ENCODE peak calls at places on chromosomes 2 and 18, in seven cellular contexts. D is CD8-positive, alpha-beta memory T cell; Z is stimulated activated CD8-positive, alpha-beta memory T cell treated with anti-CD3 and anti-CD28 coated beads, Interleukin-7, amount 100 ng/mL, for 4 hours; B is ovary; E is AG08395; Q is EH; R is occipital lobe. U is an unnamed sample.

GRCh38 chr2:231894566-231895380 is 31.4 kb downstream of the NPPC start:
- DNase-seq in D (no peak), Q (no peak), B (no peak), Z (no peak), R (no peak), E (no peak), U (no peak)

GRCh38 chr18:51458861-51459260 is 261.4 kb upstream of the MEX3C start:
- DNase-seq in D (no peak), Q (no peak), Z (no peak), E (no peak), R (no peak), B (no peak), U (no peak)

GRCh38 chr2:174444761-174445160 is 42.1 kb downstream of the GPR155 start:
- DNase-seq in B (no peak), Q (no peak), D (no peak), R (no peak), E (no peak), Z (no peak), U (no peak)

GRCh38 chr2:152505495-152505906 is 170.5 kb downstream of the FMNL2 start:
- DNase-seq in E (no peak), B (no peak), R (no peak), Z (no peak), D (no peak), Q (no peak), U (no peak)

GRCh38 chr2:112996635-112997034 is 8.6 kb upstream of the IL36A start:
- DNase-seq in R (no peak), Z (peak), B (no peak), E (no peak), Q (no peak), D (peak), U (no peak)

GRCh38 chr2:39304200-39304599 is 60.4 kb upstream of the CDKL4 start:
- DNase-seq in Q (peak), D (no peak), B (no peak), R (no peak), E (peak), Z (no peak), U (no peak)

GRCh38 chr2:223538920-223539440 is 63.2 kb downstream of the SCG2 start:
- DNase-seq in E (no peak), R (no peak), B (no peak), Q (no peak), D (no peak), Z (no peak), U (no peak)

GRCh38 chr2:148675708-148676107 is 31.2 kb downstream of the EPC2 start:
- DNase-seq in Q (peak), B (no peak), Z (no peak), D (no peak), R (no peak), E (no peak), U (no peak)

GRCh38 chr2:111884592-111884964 is 585 bp upstream of the ANAPC1 start:
- DNase-seq in Q (no peak), D (no peak), R (no peak), Z (no peak), B (no peak), E (no peak), U (no peak)

GRCh38 chr2:171551836-171552235 is 29.6 kb downstream of the CYBRD1 start:
- DNase-seq in Z (no peak), E (no peak), Q (no peak), D (no peak), R (no peak), B (no peak), U (no peak)

GRCh38 chr2:289362-290089 is 1.6 kb upstream of the ALKAL2 start:
- DNase-seq in Z (no peak), E (no peak), D (no peak), R (no peak), Q (no peak), B (peak), U (no peak)

GRCh38 chr2:217451634-217452033 is 551.2 kb downstream of the TNS1 start:
- DNase-seq in Q (peak), D (no peak), E (peak), Z (no peak), B (no peak), R (no peak), U (no peak)

GRCh38 chr2:197168705-197169104 is 141.9 kb downstream of the ANKRD44 start:
- DNase-seq in R (peak), B (peak), D (peak), E (peak), Z (peak), Q (peak), U (no peak)

GRCh38 chr2:109439897-109440506 is 173.8 kb downstream of the SEPTIN10 start:
- DNase-seq in D (no peak), B (no peak), E (no peak), R (no peak), Q (no peak), Z (no peak), U (no peak)

GRCh38 chr2:178449700-178450573 is 1.0 kb downstream of the PRKRA start:
- DNase-seq in R (no peak), Z (peak), B (no peak), Q (peak), E (peak), D (no peak), U (no peak)

GRCh38 chr2:225002039-225002655 is 40.1 kb downstream of the DOCK10 start:
- DNase-seq in B (peak), R (no peak), E (peak), D (peak), Z (peak), Q (peak), U (no peak)

GRCh38 chr2:224211821-224212220 is 172.7 kb upstream of the SERPINE2 start:
- DNase-seq in E (no peak), D (no peak), B (no peak), R (no peak), Q (no peak), Z (no peak), U (no peak)

GRCh38 chr2:118249970-118250369 is 161.7 kb downstream of the INSIG2 start:
- DNase-seq in R (no peak), Q (peak), D (no peak), B (no peak), Z (no peak), E (peak), U (peak)

GRCh38 chr2:239190346-239190745 is 210.5 kb downstream of the HDAC4 start:
- DNase-seq in E (no peak), R (no peak), Q (no peak), D (no peak), Z (no peak), B (no peak), U (no peak)

GRCh38 chr2:53632714-53633113 is 134.9 kb upstream of the CHAC2 start:
- DNase-seq in B (no peak), Z (no peak), E (peak), D (no peak), R (no peak), Q (peak), U (no peak)

U was measured in epithelial cell of prostate.